ENCODE peak calls at places on chromosome 13, in four cellular contexts. Q is fibroblast of pulmonary artery, T is AG04450, M is fibroblast of villous mesenchyme. H is an unnamed sample.
A peak's percentile ranks its signal among the peaks of the same experiment; 100 is the strongest.

GRCh38 chr13:72221276-72221962 is 354.4 kb upstream of the DACH1 start:
- DNase-seq in Q (peak; percentile 7), T (no peak), M (no peak), H (no peak)

GRCh38 chr13:80862466-80862865 is 521.5 kb upstream of the SPRY2 start:
- DNase-seq in T (no peak), M (no peak), Q (no peak), H (no peak)

GRCh38 chr13:111115841-111116500 is 861 bp downstream of the ARHGEF7 start:
- DNase-seq in Q (peak; percentile 59), T (peak; percentile 70), M (peak; percentile 93), H (peak; percentile 77)

GRCh38 chr13:94674609-94675348 is 37.6 kb downstream of the SOX21 start:
- DNase-seq in M (peak; percentile 53), Q (peak; percentile 61), T (no peak), H (no peak)

GRCh38 chr13:49253997-49254396 is 6.3 kb downstream of the CDADC1 start:
- DNase-seq in Q (no peak), T (no peak), M (no peak), H (no peak)

GRCh38 chr13:113805431-113806103 is 46.5 kb downstream of the TMEM255B start:
- DNase-seq in M (no peak), T (no peak), Q (no peak), H (no peak)

GRCh38 chr13:50248537-50249521 is 233.6 kb downstream of the KCNRG start:
- DNase-seq in T (no peak), M (no peak), Q (no peak), H (no peak)

GRCh38 chr13:97242755-97243497 is 20.8 kb downstream of the MBNL2 start:
- DNase-seq in Q (no peak), M (no peak), T (no peak), H (no peak)

GRCh38 chr13:67048084-67048792 is 181.9 kb downstream of the PCDH9 start:
- DNase-seq in Q (peak; percentile 96), M (peak; percentile 27), T (peak; percentile 65), H (no peak)

GRCh38 chr13:78022164-78022877 is 103.7 kb upstream of the EDNRB start:
- DNase-seq in M (peak; percentile 50), T (peak; percentile 24), Q (peak; percentile 82), H (no peak)

GRCh38 chr13:37136187-37136586 is 30.7 kb upstream of the CSNK1A1L start:
- DNase-seq in Q (no peak), T (no peak), M (peak; percentile 30), H (no peak)

GRCh38 chr13:112877976-112878955 is 90.7 kb upstream of the MCF2L start:
- DNase-seq in Q (no peak), T (no peak), M (no peak), H (no peak)

GRCh38 chr13:78589206-78589605 is 14.1 kb downstream of the POU4F1 start:
- DNase-seq in Q (peak; percentile 45), M (peak; percentile 35), T (no peak), H (no peak)

GRCh38 chr13:49956131-49956530 is 20.0 kb upstream of the SPRYD7 start:
- DNase-seq in Q (no peak), T (no peak), M (no peak), H (no peak)

GRCh38 chr13:51826606-51827005 is 18.4 kb downstream of the TMEM272 start:
- DNase-seq in M (peak; percentile 22), Q (peak; percentile 31), T (no peak), H (no peak)

GRCh38 chr13:89688908-89689307 is 1658.6 kb upstream of the MIR17HG start:
- DNase-seq in Q (peak; percentile 11), T (no peak), M (peak; percentile 0), H (no peak)

GRCh38 chr13:97226788-97227627 is 4.9 kb downstream of the MBNL2 start:
- DNase-seq in M (peak; percentile 80), T (no peak), Q (peak; percentile 57), H (no peak)

DNA sequence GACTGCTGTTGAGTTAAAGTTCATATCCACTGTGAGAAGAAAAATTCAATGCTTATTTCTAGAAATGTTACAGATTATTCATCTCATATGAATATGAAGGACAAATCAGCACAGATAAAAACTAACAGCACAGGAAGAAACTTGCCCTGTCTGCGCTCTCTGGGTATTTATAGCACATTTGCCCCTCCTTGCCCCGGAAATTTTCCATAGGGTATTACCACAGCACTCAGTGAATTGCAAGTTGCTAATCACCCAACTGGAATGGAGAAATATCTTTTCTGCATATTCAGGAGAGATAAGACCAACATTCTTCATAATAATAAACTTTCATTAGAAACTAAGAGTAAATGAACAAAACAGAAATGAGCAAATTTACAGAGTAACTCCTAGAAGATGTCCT is 318.0 kb upstream of the KLF12 start:
- DNase-seq in M (peak; percentile 22), T (no peak), Q (peak; percentile 58), H (no peak)
- TF ChIP-seq CTCF in M (no peak), T (no peak), Q (no peak), H (no peak)

GRCh38 chr13:40148103-40148502 is 492.6 kb downstream of the COG6 start:
- DNase-seq in M (no peak), T (no peak), Q (no peak), H (no peak)

GRCh38 chr13:40143559-40143958 is 488.1 kb downstream of the COG6 start:
- DNase-seq in Q (no peak), T (no peak), M (no peak), H (no peak)

GRCh38 chr13:40145139-40145538 is 489.7 kb downstream of the COG6 start:
- DNase-seq in M (no peak), T (no peak), Q (no peak), H (no peak)

GRCh38 chr13:40146586-40147240 is 491.3 kb downstream of the COG6 start:
- DNase-seq in M (no peak), T (no peak), Q (no peak), H (no peak)

GRCh38 chr13:40146063-40146462 is 490.6 kb downstream of the COG6 start:
- DNase-seq in Q (no peak), M (no peak), T (no peak), H (no peak)
- H3K4me3 ChIP-seq in Q (no peak overlapping the region), M (no peak overlapping the region), T (no peak overlapping the region), H (no peak overlapping the region)

GRCh38 chr13:109764045-109764444 is 22.3 kb downstream of the IRS2 start:
- DNase-seq in Q (no peak), T (no peak), M (no peak), H (no peak)

GRCh38 chr13:109762791-109763190 is 23.6 kb downstream of the IRS2 start:
- DNase-seq in T (no peak), Q (no peak), M (no peak), H (no peak)

GRCh38 chr13:109767023-109767422 is 19.4 kb downstream of the IRS2 start:
- DNase-seq in Q (no peak), M (no peak), T (no peak), H (no peak)

GRCh38 chr13:109761695-109762094 is 24.7 kb downstream of the IRS2 start:
- DNase-seq in T (no peak), Q (no peak), M (no peak), H (no peak)

DNA sequence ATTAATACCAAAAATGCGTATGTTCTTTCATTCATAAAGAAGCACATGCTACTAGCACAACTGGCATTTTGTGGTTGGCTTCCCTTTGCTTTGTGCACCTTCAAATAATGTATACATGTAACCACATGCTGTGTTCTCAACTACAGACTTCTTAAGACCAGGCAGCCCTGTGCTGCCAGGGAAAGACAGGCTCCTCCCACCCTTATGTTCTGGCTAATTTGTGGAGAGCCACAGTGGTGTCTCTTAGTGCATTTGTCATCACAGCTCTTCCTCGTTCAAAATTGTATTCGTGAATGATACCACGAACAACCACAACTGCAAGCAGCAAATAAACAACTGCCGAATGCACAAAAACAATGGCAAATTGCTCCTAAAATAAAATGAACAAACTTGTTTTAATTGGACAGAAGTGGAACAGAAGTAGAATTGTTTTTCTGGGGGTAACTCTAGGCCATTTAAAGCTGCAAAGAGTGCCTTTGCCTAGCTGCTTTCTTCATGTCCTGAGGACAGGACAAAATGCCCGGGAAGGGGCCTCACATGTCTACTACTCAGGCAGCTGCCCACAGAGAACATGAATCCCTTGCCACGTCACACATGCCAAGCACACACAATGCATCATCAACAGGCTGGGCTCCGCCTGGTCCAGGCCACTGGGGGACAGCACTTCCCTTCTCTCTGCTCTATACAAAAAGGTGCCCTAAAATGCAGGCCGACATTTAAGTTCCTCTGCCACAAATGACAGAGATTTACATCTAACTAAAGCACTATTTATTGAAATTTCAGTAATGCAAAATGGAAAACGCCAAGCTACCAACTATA is 21.7 kb downstream of the IRS2 start:
- DNase-seq in Q (no peak), T (no peak), M (peak; percentile 34), H (no peak)
- TF ChIP-seq CTCF in Q (no peak), T (no peak), M (peak; percentile 30), H (no peak)

DNA sequence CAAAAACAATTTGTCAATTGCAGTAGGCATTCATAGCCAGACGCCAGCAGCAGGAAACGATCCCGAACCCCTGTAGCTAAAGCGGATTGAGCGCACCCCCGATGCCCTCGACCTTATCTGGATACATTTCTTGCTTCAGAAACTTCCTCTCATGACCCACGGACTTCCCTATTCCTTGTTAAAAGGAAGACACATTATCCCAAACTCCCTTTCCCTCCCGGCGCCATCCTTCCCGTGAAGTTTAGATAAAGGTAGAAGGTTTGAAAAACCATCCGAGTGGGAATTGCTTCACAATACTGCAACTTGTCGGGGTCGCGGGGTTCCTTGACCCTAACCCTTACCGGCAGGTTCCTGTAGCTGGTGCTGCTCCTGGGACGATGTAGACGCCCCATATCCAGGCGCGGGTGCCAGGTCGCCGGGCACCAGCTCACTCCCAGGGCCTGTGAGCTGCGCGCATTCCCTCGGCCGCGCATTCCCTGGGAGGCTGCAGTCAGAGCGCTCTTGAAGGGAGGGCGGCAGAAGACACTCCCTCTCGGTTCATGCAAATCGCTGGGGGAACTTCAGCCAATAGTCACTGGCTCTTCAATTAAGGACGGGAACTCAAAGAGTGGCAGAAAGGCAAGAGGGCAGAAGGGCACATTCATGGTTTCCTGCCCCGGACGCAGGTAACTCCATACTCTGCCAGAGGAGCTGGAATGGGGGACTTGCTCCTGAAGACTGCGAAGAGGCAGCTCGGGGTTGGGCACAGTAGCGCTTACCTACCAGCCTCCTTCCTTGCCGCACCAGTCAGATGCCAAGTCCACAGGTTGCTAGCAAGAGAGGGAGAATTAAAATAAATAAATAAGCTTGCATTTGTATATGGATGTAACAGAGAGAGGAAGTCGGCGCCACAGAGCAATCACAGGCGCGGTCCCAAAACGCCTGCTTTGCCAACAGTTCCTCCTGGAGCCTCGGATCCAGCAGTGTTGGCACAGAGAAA is 674 bp downstream of the PCDH20 start:
- DNase-seq in T (no peak), Q (peak; percentile 18), M (no peak), H (no peak)
- H3K4me3 ChIP-seq in T (no peak overlapping the region), Q (peak overlapping the region; percentile 24), M (no peak overlapping the region), H (no peak overlapping the region)

DNA sequence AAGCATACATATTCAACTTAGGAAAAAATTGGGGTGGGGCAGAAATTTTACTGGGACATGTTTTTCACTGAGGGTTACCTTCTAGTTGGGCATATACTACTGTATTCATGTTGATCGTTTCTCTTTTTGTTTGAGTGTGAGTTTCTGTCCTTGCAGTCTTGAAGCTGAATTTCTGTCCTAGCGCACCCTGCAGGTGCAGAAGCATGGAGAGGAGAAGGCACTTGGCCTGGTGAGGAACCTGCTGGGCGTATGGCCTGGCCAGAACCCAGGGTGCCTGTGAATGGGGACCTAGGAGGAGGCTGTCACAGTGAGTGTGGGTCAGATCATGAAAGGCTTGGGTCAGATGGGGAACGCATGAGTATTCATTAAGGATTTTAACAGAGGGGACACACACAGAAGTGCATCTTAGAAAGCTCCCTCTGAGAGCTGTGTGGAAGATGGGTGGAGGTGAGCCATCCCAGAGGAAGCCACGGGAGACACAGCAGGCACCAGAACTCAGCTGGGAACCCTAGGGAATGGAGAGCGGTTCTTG is 36.8 kb downstream of the SERP2 start:
- DNase-seq in M (no peak), T (no peak), Q (no peak), H (no peak)
- TF ChIP-seq CTCF in M (no peak), T (no peak), Q (no peak), H (no peak)